ENCODE peak calls at places on chromosome 12, in eight cellular contexts. J, I, O, U, Z, C, L and S are unnamed samples.

GRCh38 chr12:109946505-109946904 is 46.4 kb downstream of the TCHP start:
- DNase-seq in I (peak; percentile 77), J (no peak), L (peak; percentile 69), U (peak; percentile 65), Z (no peak), C (no peak), O (peak; percentile 63), S (no peak)

GRCh38 chr12:12872934-12873275 is 18.5 kb upstream of the GPRC5A start:
- DNase-seq in Z (peak; percentile 86), I (no peak), U (peak; percentile 83), O (peak; percentile 81), J (no peak), L (no peak), C (peak; percentile 54), S (peak; percentile 55)

GRCh38 chr12:113096675-113097461 is 38.7 kb downstream of the RASAL1 start:
- DNase-seq in U (no peak), Z (no peak), J (no peak), O (no peak), I (no peak), L (no peak), C (no peak), S (no peak)

GRCh38 chr12:126055521-126055920 is 990.3 kb downstream of the AACS start:
- DNase-seq in I (no peak), U (no peak), Z (no peak), O (peak; percentile 98), L (no peak), J (no peak), C (no peak), S (no peak)

GRCh38 chr12:24668563-24668962 is 280.3 kb downstream of the BCAT1 start:
- DNase-seq in C (peak; percentile 15), J (no peak), L (no peak), O (peak; percentile 25), I (no peak), U (peak; percentile 44), Z (no peak), S (no peak)

GRCh38 chr12:10562306-10562933 is 51.0 kb downstream of the MAGOHB start:
- DNase-seq in Z (peak; percentile 20), O (peak; percentile 14), L (peak; percentile 16), U (peak; percentile 54), C (peak; percentile 45), J (no peak), I (peak; percentile 37), S (no peak)

GRCh38 chr12:23771230-23771949 is 178.1 kb downstream of the SOX5 start:
- DNase-seq in L (peak; percentile 9), O (peak; percentile 21), I (no peak), C (no peak), Z (no peak), U (no peak), J (no peak), S (no peak)

GRCh38 chr12:79114896-79115295 is 250.3 kb downstream of the SYT1 start:
- DNase-seq in I (no peak), L (no peak), J (no peak), O (no peak), Z (no peak), U (no peak), C (no peak), S (no peak)

GRCh38 chr12:107570721-107571120 is 114.9 kb upstream of the PWP1 start:
- DNase-seq in Z (no peak), U (peak; percentile 67), L (no peak), O (peak; percentile 64), I (no peak), J (no peak), C (no peak), S (no peak)

GRCh38 chr12:59345406-59345805 is 250.4 kb upstream of the SLC16A7 start:
- DNase-seq in U (no peak), O (no peak), C (no peak), J (no peak), I (no peak), L (no peak), Z (no peak), S (no peak)

GRCh38 chr12:67394600-67394999 is 125.4 kb downstream of the CAND1 start:
- DNase-seq in L (peak; percentile 45), J (no peak), Z (peak; percentile 88), U (peak; percentile 57), O (peak; percentile 85), C (no peak), I (peak; percentile 8), S (no peak)

GRCh38 chr12:53182836-53183235 is 2.1 kb upstream of the CSAD start:
- DNase-seq in Z (no peak), L (no peak), C (no peak), U (no peak), J (no peak), I (no peak), O (no peak), S (no peak)

GRCh38 chr12:7877421-7877820 is 4.7 kb upstream of the SLC2A14 start:
- DNase-seq in C (no peak), O (no peak), L (no peak), U (no peak), Z (no peak), I (no peak), J (no peak), S (no peak)

GRCh38 chr12:105358789-105359188 is 28.3 kb downstream of the C12orf75 start:
- DNase-seq in U (no peak), I (no peak), J (no peak), O (no peak), C (no peak), L (no peak), Z (no peak), S (no peak)

GRCh38 chr12:105018001-105018400 is 31.9 kb downstream of the NOPCHAP1 start:
- DNase-seq in Z (peak; percentile 6), L (no peak), J (no peak), U (peak; percentile 2), C (no peak), I (no peak), O (no peak), S (no peak)

GRCh38 chr12:14839262-14839661 is 4.1 kb downstream of the ART4 start:
- DNase-seq in U (no peak), O (no peak), C (no peak), J (no peak), L (no peak), Z (no peak), I (no peak), S (no peak)

GRCh38 chr12:14840616-14841015 is 2.7 kb downstream of the ART4 start:
- DNase-seq in O (no peak), U (no peak), J (no peak), I (no peak), Z (no peak), L (no peak), C (no peak), S (no peak)

GRCh38 chr12:14842315-14842714 is 1.0 kb downstream of the ART4 start:
- DNase-seq in U (no peak), J (no peak), Z (no peak), L (no peak), O (no peak), I (no peak), C (no peak), S (no peak)

GRCh38 chr12:14843425-14843887 is at the start of gene ART4:
- DNase-seq in I (peak; percentile 38), C (no peak), L (no peak), U (no peak), Z (no peak), O (no peak), J (no peak), S (no peak)

DNA sequence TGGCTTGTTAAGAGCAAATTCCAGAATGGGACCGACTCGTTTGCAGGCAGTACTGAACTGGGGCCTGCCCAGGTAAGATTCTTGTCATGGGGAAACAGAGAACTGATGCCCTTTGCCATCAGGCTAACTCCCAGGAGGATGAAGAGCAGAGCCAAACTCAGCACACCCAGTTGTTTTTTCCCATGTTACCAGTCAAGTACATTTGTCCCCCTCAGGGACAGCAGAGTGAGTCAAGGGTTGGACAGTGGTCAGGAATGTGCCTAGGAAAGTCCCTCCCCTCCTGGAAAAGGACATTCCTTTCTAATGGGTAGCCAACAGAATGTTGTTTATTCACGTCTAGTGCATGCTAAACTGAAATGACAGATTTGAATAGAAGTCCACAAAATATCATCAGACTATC is 1.6 kb downstream of the ART4 start:
- DNase-seq in O (peak; percentile 78), Z (peak; percentile 77), J (no peak), I (peak; percentile 64), L (no peak), C (peak; percentile 72), U (peak; percentile 54), S (no peak)
- H3K4me2 ChIP-seq in O (no peak overlapping the region), Z (peak overlapping the region; percentile 50), J (no peak overlapping the region), I (no peak overlapping the region), L (no peak overlapping the region), C (no peak overlapping the region), U (peak overlapping the region; percentile 11), S (peak overlapping the region; percentile 44)

GRCh38 chr12:76033116-76034001 is 1.8 kb upstream of the PHLDA1 start:
- DNase-seq in C (peak; percentile 58), J (no peak), U (peak; percentile 64), L (peak; percentile 16), O (peak; percentile 61), Z (peak; percentile 20), I (no peak), S (no peak)
- H3K4me3 ChIP-seq in C (peak overlapping the region; percentile 88), J (peak overlapping the region; percentile 94), U (peak overlapping the region; percentile 59), L (peak overlapping the region; percentile 72), O (peak overlapping the region; percentile 94), Z (peak overlapping the region; percentile 74), I (no peak overlapping the region), S (peak overlapping the region; percentile 72)

GRCh38 chr12:132658149-132658905 is 28.8 kb downstream of the POLE start:
- DNase-seq in Z (no peak), L (no peak), U (no peak), C (no peak), O (no peak), J (no peak), I (no peak), S (no peak)

GRCh38 chr12:132649226-132649945 is 30.8 kb downstream of the P2RX2 start:
- DNase-seq in U (no peak), J (no peak), Z (no peak), C (no peak), I (no peak), O (no peak), L (no peak), S (no peak)

GRCh38 chr12:132657004-132657727 is 30.0 kb downstream of the POLE start:
- DNase-seq in Z (no peak), C (no peak), L (no peak), O (no peak), U (no peak), I (no peak), J (no peak), S (no peak)

GRCh38 chr12:132651444-132652100 is 33.0 kb downstream of the P2RX2 start:
- DNase-seq in C (no peak), I (no peak), Z (no peak), J (no peak), O (no peak), L (no peak), U (no peak), S (no peak)

GRCh38 chr12:132653567-132654290 is 33.4 kb downstream of the POLE start:
- DNase-seq in I (no peak), C (no peak), J (no peak), O (peak; percentile 35), L (no peak), Z (no peak), U (no peak), S (no peak)
- H3K9ac ChIP-seq in I (no peak overlapping the region), C (no peak overlapping the region), J (no peak overlapping the region), O (no peak overlapping the region), L (no peak overlapping the region), Z (no peak overlapping the region), U (no peak overlapping the region), S (no peak overlapping the region)

DNA sequence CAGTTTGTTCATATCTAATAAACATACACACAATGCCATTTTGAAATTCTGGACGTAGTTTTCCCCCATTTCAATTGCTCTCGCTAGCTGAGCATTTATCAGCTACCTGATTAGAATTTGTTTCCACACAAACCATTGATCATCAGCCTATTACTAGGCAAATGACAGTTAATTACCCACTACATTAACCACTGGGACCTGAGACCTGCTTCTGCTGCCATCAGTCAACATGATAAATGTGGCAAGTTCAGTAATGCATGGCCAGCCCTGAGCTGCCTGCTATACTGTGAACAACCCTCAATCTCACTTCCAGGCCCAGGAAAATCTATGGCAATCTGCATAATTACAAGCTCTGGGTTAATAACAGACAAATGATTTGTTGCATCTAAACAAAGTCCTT is 43.5 kb downstream of the LMO3 start:
- DNase-seq in O (no peak), C (no peak), I (no peak), U (no peak), J (no peak), Z (no peak), L (no peak), S (no peak)
- H3K4me2 ChIP-seq in O (no peak overlapping the region), C (no peak overlapping the region), I (no peak overlapping the region), U (no peak overlapping the region), J (no peak overlapping the region), Z (no peak overlapping the region), L (no peak overlapping the region), S (no peak overlapping the region)